ENCODE peak calls at places on chromosomes 12 and 14, in ten cellular contexts. Z is neural progenitor cell, N is colonic mucosa, V is HepG2, W is mammary epithelial cell, U is IMR-90, B is endothelial cell of umbilical vein, R is fibroblast of lung, Y is astrocyte, L is GM23248. C is an unnamed sample.

GRCh38 chr12:106903241-106903950 is 52.3 kb upstream of the TMEM263 start:
- DNase-seq in N (peak; percentile 90), B (peak; percentile 67), Z (peak; percentile 93), L (peak; percentile 84), Y (peak; percentile 25), R (peak; percentile 34), V (peak; percentile 33), U (peak; percentile 33), W (peak; percentile 59), C (peak; percentile 77)

GRCh38 chr12:118330421-118331018 is 42.2 kb downstream of the TAOK3 start:
- DNase-seq in Z (no peak), W (no peak), Y (peak; percentile 71), N (no peak), V (no peak), U (peak; percentile 89), R (peak; percentile 86), L (no peak), B (peak; percentile 88), C (peak; percentile 55)

GRCh38 chr14:96944297-96944696 is 147.1 kb downstream of the VRK1 start:
- DNase-seq in L (no peak), Z (no peak), R (no peak), V (no peak), Y (no peak), U (no peak), N (no peak), W (no peak), B (no peak), C (no peak)

GRCh38 chr14:34713681-34714319 is 593 bp downstream of the CFL2 start:
- DNase-seq in L (peak; percentile 91), N (peak; percentile 35), R (peak; percentile 78), V (peak; percentile 55), B (peak; percentile 70), W (peak; percentile 56), Z (peak; percentile 26), U (peak; percentile 84), Y (peak; percentile 83), C (peak; percentile 56)

GRCh38 chr12:50786498-50787231 is 22.8 kb downstream of the ATF1 start:
- DNase-seq in B (peak; percentile 81), N (no peak), R (peak; percentile 85), W (peak; percentile 98), Z (no peak), U (peak; percentile 97), V (peak; percentile 90), Y (peak; percentile 98), L (peak; percentile 94), C (peak; percentile 95)

GRCh38 chr14:58193542-58193941 is 6.4 kb upstream of the ACTR10 start:
- DNase-seq in W (no peak), U (no peak), B (peak; percentile 41), V (no peak), Z (no peak), L (peak; percentile 9), Y (no peak), N (no peak), R (no peak), C (no peak)

GRCh38 chr12:7439579-7440505 is 4.1 kb downstream of the CD163L1 start:
- DNase-seq in R (peak; percentile 56), V (no peak), Z (peak; percentile 79), U (peak; percentile 41), W (no peak), N (peak; percentile 57), L (peak; percentile 81), B (peak; percentile 65), Y (peak; percentile 45), C (peak; percentile 82)

GRCh38 chr12:32312049-32312670 is 87.2 kb upstream of the FGD4 start:
- DNase-seq in Y (peak; percentile 55), B (peak; percentile 85), V (peak; percentile 42), R (peak; percentile 84), N (no peak), L (peak; percentile 81), U (peak; percentile 72), W (peak; percentile 45), Z (peak; percentile 68), C (peak; percentile 74)

GRCh38 chr12:113781415-113782198 is 184.5 kb downstream of the RBM19 start:
- DNase-seq in Y (peak; percentile 23), L (peak; percentile 53), V (peak; percentile 30), U (peak; percentile 59), W (no peak), R (peak; percentile 54), N (no peak), B (peak; percentile 35), Z (no peak), C (no peak)

GRCh38 chr14:31283568-31284252 is 76.1 kb upstream of the HECTD1 start:
- DNase-seq in L (no peak), B (peak; percentile 49), V (no peak), Z (no peak), R (no peak), U (no peak), Y (peak; percentile 14), N (no peak), W (no peak), C (no peak)

DNA sequence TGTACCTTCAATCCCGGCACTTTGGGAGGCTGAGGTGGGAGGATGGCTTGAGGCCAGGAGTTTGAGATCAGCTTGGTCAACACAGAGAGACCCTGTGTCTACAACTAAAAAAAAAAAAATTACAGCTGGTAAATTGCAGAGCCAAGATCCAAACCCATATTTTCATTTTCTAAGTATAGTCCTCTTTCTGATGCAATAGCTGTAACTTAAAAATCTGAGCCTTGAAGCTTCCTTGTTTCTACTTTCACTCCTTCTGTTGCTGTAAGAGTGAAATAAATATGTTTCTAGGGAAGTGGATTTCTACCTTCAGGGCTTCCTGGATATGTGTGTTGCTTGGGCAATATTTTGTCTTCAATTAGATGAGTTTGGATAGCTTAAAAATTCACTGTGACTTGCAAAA is 42.0 kb upstream of the PRICKLE1 start:
- DNase-seq in L (peak; percentile 26), Z (no peak), Y (no peak), R (peak; percentile 65), N (no peak), V (no peak), B (no peak), W (no peak), U (peak; percentile 16), C (no peak)
- H3K9ac ChIP-seq in L (peak overlapping the region; percentile 27), Z (no peak overlapping the region), Y (no peak overlapping the region), R (no peak overlapping the region), N (no peak overlapping the region), V (no peak overlapping the region), B (no peak overlapping the region), W (no peak overlapping the region), U (no peak overlapping the region), C (no peak overlapping the region)

GRCh38 chr12:86526060-86526595 is 269.9 kb upstream of the MGAT4C start:
- DNase-seq in N (no peak), R (no peak), B (no peak), V (no peak), L (no peak), Y (no peak), U (no peak), Z (no peak), W (no peak), C (no peak)
- H3K9me3 ChIP-seq in N (no peaks in the 10 kb centered on the region), R (no peaks in the 10 kb centered on the region), B (no peaks in the 10 kb centered on the region), V (peaks cover 61% of the 10 kb centered on the region), L (no peaks in the 10 kb centered on the region), Y (peaks cover 2% of the 10 kb centered on the region), U (peaks cover 8% of the 10 kb centered on the region), Z (no peaks in the 10 kb centered on the region), W (no peaks in the 10 kb centered on the region), C (peaks cover 8% of the 10 kb centered on the region)

GRCh38 chr14:68792830-68793733 is at the start of gene ZFP36L1:
- DNase-seq in L (peak; percentile 98), V (peak; percentile 89), U (peak; percentile 95), W (peak; percentile 94), Y (peak; percentile 90), R (peak; percentile 99), B (peak; percentile 97), N (peak; percentile 96), Z (peak; percentile 99), C (peak; percentile 98)

GRCh38 chr14:68792022-68792829 is 641 bp downstream of the ZFP36L1 start:
- DNase-seq in W (peak; percentile 30), U (no peak), Z (peak; percentile 35), N (peak; percentile 56), L (peak; percentile 49), B (peak; percentile 39), Y (no peak), V (no peak), R (peak; percentile 25), C (peak; percentile 39)

GRCh38 chr14:68794856-68795601 is 2.2 kb upstream of the ZFP36L1 start:
- DNase-seq in B (peak; percentile 67), Y (peak; percentile 94), R (peak; percentile 96), V (no peak), L (peak; percentile 93), U (peak; percentile 95), N (peak; percentile 59), Z (peak; percentile 59), W (peak; percentile 57), C (no peak)

GRCh38 chr14:68794130-68794855 is 1.4 kb upstream of the ZFP36L1 start:
- DNase-seq in B (peak; percentile 83), W (peak; percentile 86), R (peak; percentile 96), V (peak; percentile 74), U (peak; percentile 95), N (peak; percentile 79), L (peak; percentile 98), Y (peak; percentile 93), Z (peak; percentile 65), C (peak; percentile 90)

GRCh38 chr14:68793734-68794129 is 865 bp upstream of the ZFP36L1 start:
- DNase-seq in W (no peak), B (no peak), U (no peak), Z (no peak), L (peak; percentile 82), N (no peak), V (no peak), Y (no peak), R (no peak), C (no peak)
- H3K9ac ChIP-seq in W (peak overlapping the region; percentile 99), B (peak overlapping the region; percentile 96), U (peak overlapping the region; percentile 97), Z (peak overlapping the region; percentile 80), L (peak overlapping the region; percentile 99), N (peak overlapping the region; percentile 99), V (peak overlapping the region; percentile 97), Y (peak overlapping the region; percentile 99), R (peak overlapping the region; percentile 80), C (peak overlapping the region; percentile 93)

DNA sequence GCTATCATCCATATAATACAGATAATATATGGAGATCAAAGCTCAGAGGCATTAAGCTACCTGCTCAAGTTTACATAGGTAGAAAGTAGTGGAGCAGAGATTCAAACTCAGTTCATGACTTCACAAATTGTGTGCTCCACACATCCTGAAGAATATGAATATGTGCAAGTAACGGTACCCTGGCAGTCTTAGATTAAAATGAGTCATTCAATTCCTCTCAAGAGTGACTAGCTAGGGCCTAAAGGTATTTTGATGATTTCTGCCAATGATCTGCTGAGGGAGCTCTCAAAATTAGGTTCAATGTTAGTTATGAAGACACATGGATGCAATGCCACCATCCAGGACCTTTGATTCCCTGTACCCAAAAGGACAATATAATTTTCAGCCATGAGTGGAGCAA is 58.9 kb downstream of the GRIP1 start:
- DNase-seq in L (peak; percentile 8), R (no peak), Y (peak; percentile 21), W (peak; percentile 22), U (no peak), B (peak; percentile 13), V (no peak), Z (no peak), N (no peak), C (no peak)
- H3K9me3 ChIP-seq in L (no peaks in the 10 kb centered on the region), R (no peaks in the 10 kb centered on the region), Y (no peaks in the 10 kb centered on the region), W (no peaks in the 10 kb centered on the region), U (no peaks in the 10 kb centered on the region), B (no peaks in the 10 kb centered on the region), V (no peaks in the 10 kb centered on the region), Z (no peaks in the 10 kb centered on the region), N (no peaks in the 10 kb centered on the region), C (no peaks in the 10 kb centered on the region)

C was measured in trophoblast cell.